ENCODE peak calls at places on chromosomes 1 and 21, in nine cellular contexts. F is RCC 7860, V is spleen, P is osteocyte, O is NCI-H748 treated with DMSO at 0.1 percent for 48 hours, B is psoas muscle, Q is midbrain, W is A549, Z is heart left ventricle. D is an unnamed sample.

GRCh38 chr1:228366062-228366850 is 40.4 kb downstream of the TRIM11 start:
- DNase-seq in F (no peak), V (no peak), P (no peak), O (no peak), B (peak), Q (no peak), W (no peak), Z (no peak), D (no peak)

GRCh38 chr1:85359874-85360708 is 83.7 kb upstream of the BCL10 start:
- DNase-seq in F (no peak), V (no peak), P (no peak), O (no peak), B (no peak), Q (no peak), W (no peak), Z (no peak), D (no peak)

GRCh38 chr1:151238467-151238739 is 16.1 kb upstream of the PSMD4 start:
- DNase-seq in F (peak), V (no peak), P (no peak), O (no peak), B (no peak), Q (no peak), W (no peak), Z (no peak), D (no peak)

GRCh38 chr1:154420172-154420571 is 15.0 kb downstream of the IL6R start:
- DNase-seq in F (peak), V (peak), P (peak), O (no peak), B (peak), Q (peak), W (peak), Z (peak), D (peak)

GRCh38 chr21:37547615-37547975 is 181.0 kb downstream of the DYRK1A start:
- DNase-seq in F (no peak), V (no peak), P (no peak), O (no peak), B (no peak), Q (no peak), W (no peak), Z (no peak), D (no peak)

GRCh38 chr1:85118751-85119150 is 70.5 kb upstream of the MCOLN3 start:
- DNase-seq in F (no peak), V (no peak), P (no peak), O (no peak), B (no peak), Q (no peak), W (no peak), Z (no peak), D (no peak)

GRCh38 chr1:53740621-53741105 is 1.7 kb upstream of the GLIS1 start:
- DNase-seq in F (peak), V (no peak), P (no peak), O (no peak), B (no peak), Q (no peak), W (no peak), Z (no peak), D (no peak)

GRCh38 chr1:172653015-172653709 is 5.7 kb upstream of the FASLG start:
- DNase-seq in F (peak), V (no peak), P (no peak), O (no peak), B (no peak), Q (no peak), W (no peak), Z (no peak), D (no peak)

GRCh38 chr1:1179983-1180861 is 6.5 kb downstream of the TTLL10 start:
- DNase-seq in F (no peak), V (peak), P (no peak), O (no peak), B (no peak), Q (no peak), W (no peak), Z (peak), D (no peak)

GRCh38 chr21:46368533-46369285 is 44.8 kb downstream of the PCNT start:
- DNase-seq in F (no peak), V (no peak), P (no peak), O (no peak), B (no peak), Q (no peak), W (no peak), Z (no peak), D (no peak)

GRCh38 chr21:45330075-45330781 is 42.5 kb upstream of the POFUT2 start:
- DNase-seq in F (peak), V (peak), P (no peak), O (no peak), B (peak), Q (no peak), W (peak), Z (peak), D (peak)

GRCh38 chr1:10890391-10891073 is 94.1 kb upstream of the CASZ1 start:
- DNase-seq in F (no peak), V (no peak), P (no peak), O (no peak), B (peak), Q (no peak), W (no peak), Z (no peak), D (no peak)

GRCh38 chr1:30700528-30701265 is 22.7 kb downstream of the MATN1 start:
- DNase-seq in F (peak), V (peak), P (no peak), O (no peak), B (peak), Q (no peak), W (no peak), Z (peak), D (peak)

GRCh38 chr21:38645282-38645681 is 147.0 kb upstream of the ERG start:
- DNase-seq in F (peak), V (no peak), P (no peak), O (no peak), B (no peak), Q (no peak), W (no peak), Z (no peak), D (no peak)

GRCh38 chr1:178650950-178651461 is 74.0 kb upstream of the RALGPS2 start:
- DNase-seq in F (peak), V (no peak), P (no peak), O (no peak), B (no peak), Q (no peak), W (no peak), Z (no peak), D (peak)

GRCh38 chr1:64755356-64755755 is 10.5 kb downstream of the RAVER2 start:
- DNase-seq in F (no peak), V (no peak), P (no peak), O (no peak), B (no peak), Q (no peak), W (no peak), Z (no peak), D (no peak)

GRCh38 chr21:15444118-15444960 is 285.4 kb upstream of the USP25 start:
- DNase-seq in F (no peak), V (no peak), P (no peak), O (no peak), B (no peak), Q (no peak), W (peak), Z (no peak), D (no peak)

GRCh38 chr1:185376288-185376687 is 59.2 kb upstream of the IVNS1ABP start:
- DNase-seq in F (no peak), V (no peak), P (no peak), O (peak), B (no peak), Q (no peak), W (no peak), Z (no peak), D (no peak)

GRCh38 chr1:183632087-183632486 is 3.5 kb downstream of the ARPC5 start:
- DNase-seq in F (no peak), V (no peak), P (no peak), O (no peak), B (no peak), Q (no peak), W (no peak), Z (no peak), D (no peak)

GRCh38 chr1:3562712-3563111 is 48.6 kb downstream of the MEGF6 start:
- DNase-seq in F (no peak), V (no peak), P (no peak), O (no peak), B (no peak), Q (no peak), W (no peak), Z (no peak), D (no peak)

GRCh38 chr1:46467183-46467504 is 22.5 kb upstream of the DMBX1 start:
- DNase-seq in F (no peak), V (no peak), P (no peak), O (no peak), B (no peak), Q (no peak), W (no peak), Z (no peak), D (no peak)

GRCh38 chr1:221488531-221488930 is 253.4 kb downstream of the DUSP10 start:
- DNase-seq in F (no peak), V (no peak), P (no peak), O (no peak), B (no peak), Q (no peak), W (no peak), Z (no peak), D (no peak)

GRCh38 chr1:177032434-177032833 is 132.1 kb downstream of the ASTN1 start:
- DNase-seq in F (no peak), V (no peak), P (no peak), O (peak), B (no peak), Q (no peak), W (no peak), Z (no peak), D (no peak)

GRCh38 chr1:18883636-18884418 is 18.5 kb downstream of the ALDH4A1 start:
- DNase-seq in F (peak), V (peak), P (peak), O (peak), B (peak), Q (peak), W (peak), Z (peak), D (peak)

GRCh38 chr1:161989108-161989507 is 34.6 kb downstream of the OLFML2B start:
- DNase-seq in F (peak), V (no peak), P (no peak), O (no peak), B (no peak), Q (no peak), W (no peak), Z (no peak), D (peak)

D was measured in HTR-8/SVneo.